ENCODE peak calls at places on chromosomes 3 and 15, in ten cellular contexts. One of them, this sample, is unnamed.

GRCh38 chr3:120470870-120471269 is 20.1 kb upstream of the FSTL1 start:
- DNase-seq in SK-N-SH: no peak
- DNase-seq in transverse colon: no peak
- DNase-seq in H1: no peak
- DNase-seq in stomach: no peak
- DNase-seq in GM23338: no peak
- DNase-seq in sigmoid colon: peak
- DNase-seq in breast epithelium: no peak
- DNase-seq in upper lobe of left lung: no peak
- DNase-seq in vagina: no peak
- DNase-seq in this sample: no peak

GRCh38 chr15:101523560-101523940 is 34.0 kb upstream of the PCSK6 start:
- DNase-seq in sigmoid colon: no peak
- DNase-seq in stomach: no peak
- DNase-seq in upper lobe of left lung: no peak
- DNase-seq in breast epithelium: no peak
- DNase-seq in vagina: no peak
- DNase-seq in H1: no peak
- DNase-seq in GM23338: no peak
- DNase-seq in transverse colon: peak
- DNase-seq in SK-N-SH: peak
- DNase-seq in this sample: no peak

GRCh38 chr3:179868715-179869114 is 168.0 kb downstream of the PEX5L start:
- DNase-seq in sigmoid colon: no peak
- DNase-seq in breast epithelium: no peak
- DNase-seq in SK-N-SH: no peak
- DNase-seq in GM23338: no peak
- DNase-seq in transverse colon: no peak
- DNase-seq in H1: no peak
- DNase-seq in upper lobe of left lung: no peak
- DNase-seq in vagina: no peak
- DNase-seq in stomach: no peak
- DNase-seq in this sample: no peak

GRCh38 chr3:24494616-24495333 is at the start of gene THRB:
- DNase-seq in GM23338: peak
- DNase-seq in upper lobe of left lung: peak
- DNase-seq in vagina: no peak
- DNase-seq in sigmoid colon: peak
- DNase-seq in SK-N-SH: peak
- DNase-seq in breast epithelium: peak
- DNase-seq in stomach: peak
- DNase-seq in transverse colon: peak
- DNase-seq in H1: no peak
- DNase-seq in this sample: peak

GRCh38 chr3:170301404-170301803 is 56.1 kb upstream of the SKIL start:
- DNase-seq in stomach: no peak
- DNase-seq in GM23338: no peak
- DNase-seq in H1: no peak
- DNase-seq in vagina: no peak
- DNase-seq in SK-N-SH: no peak
- DNase-seq in transverse colon: no peak
- DNase-seq in sigmoid colon: no peak
- DNase-seq in upper lobe of left lung: no peak
- DNase-seq in breast epithelium: no peak
- DNase-seq in this sample: no peak

GRCh38 chr3:112633757-112634156 is 7.2 kb downstream of the CCDC80 start:
- DNase-seq in vagina: no peak
- DNase-seq in transverse colon: no peak
- DNase-seq in SK-N-SH: no peak
- DNase-seq in stomach: no peak
- DNase-seq in breast epithelium: no peak
- DNase-seq in upper lobe of left lung: no peak
- DNase-seq in GM23338: no peak
- DNase-seq in H1: no peak
- DNase-seq in sigmoid colon: no peak
- DNase-seq in this sample: no peak

GRCh38 chr15:75706682-75706954 is 6.0 kb downstream of the CSPG4 start:
- DNase-seq in breast epithelium: no peak
- DNase-seq in sigmoid colon: no peak
- DNase-seq in transverse colon: no peak
- DNase-seq in H1: no peak
- DNase-seq in upper lobe of left lung: no peak
- DNase-seq in GM23338: no peak
- DNase-seq in SK-N-SH: no peak
- DNase-seq in stomach: no peak
- DNase-seq in vagina: no peak
- DNase-seq in this sample: no peak

GRCh38 chr3:53844262-53845102 is 1.7 kb downstream of the CHDH start:
- DNase-seq in vagina: no peak
- DNase-seq in GM23338: no peak
- DNase-seq in sigmoid colon: no peak
- DNase-seq in upper lobe of left lung: no peak
- DNase-seq in SK-N-SH: no peak
- DNase-seq in transverse colon: peak
- DNase-seq in breast epithelium: no peak
- DNase-seq in stomach: peak
- DNase-seq in H1: no peak
- DNase-seq in this sample: no peak

GRCh38 chr3:185631108-185631507 is 45.0 kb downstream of the SENP2 start:
- DNase-seq in SK-N-SH: no peak
- DNase-seq in GM23338: no peak
- DNase-seq in upper lobe of left lung: no peak
- DNase-seq in sigmoid colon: no peak
- DNase-seq in H1: no peak
- DNase-seq in breast epithelium: no peak
- DNase-seq in stomach: no peak
- DNase-seq in transverse colon: no peak
- DNase-seq in vagina: no peak
- DNase-seq in this sample: no peak

GRCh38 chr3:5051772-5052171 is 70.3 kb upstream of the ARL8B start:
- DNase-seq in H1: no peak
- DNase-seq in transverse colon: no peak
- DNase-seq in sigmoid colon: no peak
- DNase-seq in breast epithelium: no peak
- DNase-seq in GM23338: no peak
- DNase-seq in upper lobe of left lung: no peak
- DNase-seq in stomach: no peak
- DNase-seq in vagina: no peak
- DNase-seq in SK-N-SH: no peak
- DNase-seq in this sample: no peak

GRCh38 chr3:5047764-5048163 is 68.5 kb downstream of the BHLHE40 start:
- DNase-seq in SK-N-SH: no peak
- DNase-seq in H1: no peak
- DNase-seq in vagina: no peak
- DNase-seq in sigmoid colon: no peak
- DNase-seq in transverse colon: no peak
- DNase-seq in upper lobe of left lung: no peak
- DNase-seq in stomach: no peak
- DNase-seq in breast epithelium: no peak
- DNase-seq in GM23338: no peak
- DNase-seq in this sample: no peak

GRCh38 chr3:5041315-5041714 is 62.1 kb downstream of the BHLHE40 start:
- DNase-seq in vagina: no peak
- DNase-seq in transverse colon: no peak
- DNase-seq in sigmoid colon: no peak
- DNase-seq in SK-N-SH: no peak
- DNase-seq in stomach: no peak
- DNase-seq in GM23338: no peak
- DNase-seq in breast epithelium: no peak
- DNase-seq in upper lobe of left lung: no peak
- DNase-seq in H1: no peak
- DNase-seq in this sample: no peak

DNA sequence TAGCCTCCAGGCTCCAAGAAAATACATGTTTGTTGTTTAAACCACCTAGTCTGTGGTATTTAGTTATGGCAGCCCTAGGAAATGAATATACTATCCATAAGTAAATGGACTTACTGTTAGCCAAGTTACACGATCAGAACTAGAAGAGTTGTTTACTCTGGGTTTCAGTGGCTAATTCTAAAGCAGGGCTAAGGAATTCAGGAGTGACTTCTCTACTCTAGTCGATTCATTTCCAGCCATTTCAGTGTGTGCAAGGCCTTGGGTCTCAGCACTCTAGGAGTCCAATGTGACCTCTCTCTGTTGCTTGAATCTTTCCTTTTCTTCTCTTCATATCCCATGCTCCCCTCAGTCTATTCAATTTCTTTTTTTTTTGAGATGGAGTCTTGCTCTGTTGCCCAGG is 66.7 kb downstream of the BHLHE40 start:
- DNase-seq in H1: no peak
- DNase-seq in breast epithelium: no peak
- DNase-seq in SK-N-SH: no peak
- DNase-seq in upper lobe of left lung: no peak
- DNase-seq in transverse colon: no peak
- DNase-seq in sigmoid colon: no peak
- DNase-seq in vagina: no peak
- DNase-seq in GM23338: no peak
- DNase-seq in stomach: no peak
- DNase-seq in this sample: no peak
- H3K27ac ChIP-seq in H1: no peak
- H3K27ac ChIP-seq in breast epithelium: no peak
- H3K27ac ChIP-seq in SK-N-SH: no peak
- H3K27ac ChIP-seq in upper lobe of left lung: no peak
- H3K27ac ChIP-seq in transverse colon: no peak
- H3K27ac ChIP-seq in sigmoid colon: no peak
- H3K27ac ChIP-seq in vagina: no peak
- H3K27ac ChIP-seq in GM23338: no peak
- H3K27ac ChIP-seq in stomach: no peak
- H3K27ac ChIP-seq in this sample: no peak

GRCh38 chr15:41331833-41332787 is at the start of gene OIP5:
- DNase-seq in breast epithelium: peak
- DNase-seq in sigmoid colon: peak
- DNase-seq in transverse colon: peak
- DNase-seq in SK-N-SH: peak
- DNase-seq in GM23338: peak
- DNase-seq in stomach: peak
- DNase-seq in upper lobe of left lung: peak
- DNase-seq in vagina: peak
- DNase-seq in H1: peak
- DNase-seq in this sample: peak
- TF ChIP-seq POLR2AphosphoS5 in breast epithelium: no peak
- TF ChIP-seq POLR2AphosphoS5 in sigmoid colon: no peak
- TF ChIP-seq POLR2AphosphoS5 in transverse colon: no peak
- TF ChIP-seq POLR2AphosphoS5 in SK-N-SH: peak
- TF ChIP-seq POLR2AphosphoS5 in GM23338: peak
- TF ChIP-seq POLR2AphosphoS5 in stomach: peak
- TF ChIP-seq POLR2AphosphoS5 in upper lobe of left lung: peak
- TF ChIP-seq POLR2AphosphoS5 in vagina: peak
- TF ChIP-seq POLR2AphosphoS5 in H1: peak
- TF ChIP-seq POLR2AphosphoS5 in this sample: peak

DNA sequence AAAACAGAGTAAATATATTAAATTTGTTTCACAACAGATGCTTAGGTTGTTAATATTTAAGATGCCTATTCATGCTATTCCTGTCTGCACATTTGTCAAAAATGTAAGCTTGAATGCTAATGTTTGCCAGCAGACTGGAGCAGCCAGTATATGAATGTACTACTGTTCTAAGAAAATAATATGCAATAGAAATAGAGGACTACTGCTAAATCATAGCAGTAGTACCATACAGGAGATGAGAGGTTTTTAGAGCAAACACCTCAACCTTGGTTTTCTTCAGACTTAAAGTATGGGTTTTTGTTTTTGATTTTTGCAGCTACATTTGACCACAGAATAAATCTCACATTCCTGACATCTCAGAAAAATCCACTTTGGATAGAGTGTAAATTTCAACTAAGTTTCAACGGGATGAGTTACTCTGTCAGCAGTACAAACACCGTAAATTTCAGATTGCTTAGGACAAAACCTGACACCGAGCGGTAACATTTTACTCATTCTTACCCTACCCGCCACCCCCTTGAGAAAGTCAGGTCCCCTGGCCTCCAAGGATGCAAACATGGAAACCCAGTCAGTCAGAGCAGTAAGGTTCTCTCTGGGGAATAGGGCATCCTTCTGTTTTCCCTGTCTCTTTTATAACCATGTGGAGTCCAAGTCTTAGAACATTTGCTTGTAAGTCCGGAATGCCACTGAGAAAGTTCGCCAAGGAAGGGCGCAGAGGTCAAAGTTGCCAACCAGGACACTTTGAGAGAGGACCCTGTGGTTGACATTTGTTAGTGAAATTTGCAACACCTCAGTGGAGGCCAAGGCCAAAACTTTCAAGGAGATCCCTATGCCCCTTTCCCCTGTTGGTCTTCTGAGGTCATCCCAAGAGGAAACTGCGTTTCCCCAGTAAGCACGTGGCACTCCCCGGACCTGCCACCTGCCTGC is 17.9 kb upstream of the SATB1 start:
- DNase-seq in sigmoid colon: no peak
- DNase-seq in breast epithelium: no peak
- DNase-seq in H1: no peak
- DNase-seq in SK-N-SH: no peak
- DNase-seq in stomach: no peak
- DNase-seq in transverse colon: no peak
- DNase-seq in GM23338: peak
- DNase-seq in upper lobe of left lung: no peak
- DNase-seq in vagina: no peak
- DNase-seq in this sample: no peak
- H3K27ac ChIP-seq in sigmoid colon: peak
- H3K27ac ChIP-seq in breast epithelium: no peak
- H3K27ac ChIP-seq in H1: no peak
- H3K27ac ChIP-seq in SK-N-SH: no peak
- H3K27ac ChIP-seq in stomach: peak
- H3K27ac ChIP-seq in transverse colon: peak
- H3K27ac ChIP-seq in GM23338: no peak
- H3K27ac ChIP-seq in upper lobe of left lung: peak
- H3K27ac ChIP-seq in vagina: no peak
- H3K27ac ChIP-seq in this sample: no peak

DNA sequence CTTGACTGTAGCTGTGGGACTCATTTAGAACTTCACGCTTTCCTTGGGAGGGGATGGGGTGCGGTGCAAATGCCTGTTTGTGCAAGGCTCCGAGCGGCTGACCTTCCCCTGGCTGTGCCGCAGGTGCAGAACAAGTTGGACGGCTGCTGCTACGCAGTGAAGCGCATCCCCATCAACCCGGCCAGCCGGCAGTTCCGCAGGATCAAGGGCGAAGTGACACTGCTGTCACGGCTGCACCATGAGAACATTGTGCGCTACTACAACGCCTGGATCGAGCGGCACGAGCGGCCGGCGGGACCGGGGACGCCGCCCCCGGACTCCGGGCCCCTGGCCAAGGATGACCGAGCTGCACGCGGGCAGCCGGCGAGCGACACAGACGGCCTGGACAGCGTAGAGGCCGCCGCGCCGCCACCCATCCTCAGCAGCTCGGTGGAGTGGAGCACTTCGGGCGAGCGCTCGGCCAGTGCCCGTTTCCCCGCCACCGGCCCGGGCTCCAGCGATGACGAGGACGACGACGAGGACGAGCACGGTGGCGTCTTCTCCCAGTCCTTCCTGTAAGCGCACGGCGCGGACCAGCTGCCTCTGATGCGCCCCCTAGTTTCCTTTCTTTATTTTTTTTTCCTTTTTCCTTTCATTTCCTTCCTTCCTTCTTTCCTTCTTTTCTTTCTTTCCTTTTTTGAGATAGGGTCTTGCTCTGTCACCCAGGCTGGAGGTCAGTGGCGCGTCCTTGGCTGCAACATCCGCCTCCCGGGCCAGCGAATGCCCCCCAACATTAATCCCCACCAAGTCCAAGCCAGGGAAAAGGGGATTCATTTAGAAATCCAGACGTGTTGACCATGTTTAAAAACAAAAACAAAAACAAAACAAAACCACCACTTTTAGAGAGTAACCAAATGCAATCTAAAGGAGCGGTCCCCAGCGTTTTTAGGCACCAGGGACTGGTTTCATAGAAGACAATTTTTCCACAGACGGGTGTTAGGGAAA is 42.7 kb downstream of the EIF2AK4 start:
- DNase-seq in breast epithelium: peak
- DNase-seq in GM23338: peak
- DNase-seq in upper lobe of left lung: peak
- DNase-seq in sigmoid colon: peak
- DNase-seq in transverse colon: peak
- DNase-seq in H1: peak
- DNase-seq in vagina: no peak
- DNase-seq in stomach: peak
- DNase-seq in SK-N-SH: peak
- DNase-seq in this sample: no peak
- TF ChIP-seq POLR2AphosphoS5 in breast epithelium: peak
- TF ChIP-seq POLR2AphosphoS5 in GM23338: no peak
- TF ChIP-seq POLR2AphosphoS5 in upper lobe of left lung: no peak
- TF ChIP-seq POLR2AphosphoS5 in sigmoid colon: peak
- TF ChIP-seq POLR2AphosphoS5 in transverse colon: peak
- TF ChIP-seq POLR2AphosphoS5 in H1: no peak
- TF ChIP-seq POLR2AphosphoS5 in vagina: peak
- TF ChIP-seq POLR2AphosphoS5 in stomach: no peak
- TF ChIP-seq POLR2AphosphoS5 in SK-N-SH: no peak
- TF ChIP-seq POLR2AphosphoS5 in this sample: no peak

This sample was measured in suprapubic skin.